ENCODE peak calls at places on chromosomes 7 and 10, in five cellular contexts. X is activated T-helper 1 cell treated with anti-CD3 and anti-CD28 coated beads, Interleukin-12 subunit alpha, Interleukin-12 subunit beta, Interleukin-2, Interleukin-4 antibody, amounts not matched to agents 30 ng/mL and 10 ng/mL and 1 ng/mL, durations not matched to agents 14 hours and 24 hours and 36 hours; P is cardiac muscle cell; Z is stimulated activated CD8-positive, alpha-beta memory T cell treated with anti-CD3 and anti-CD28 coated beads, Interleukin-15, amount 100 ng/mL, for 4 hours; E is IMR-90. M is an unnamed sample.

GRCh38 chr10:72175166-72175565 is 40.6 kb upstream of the ANAPC16 start:
- DNase-seq in E (peak; percentile 61), P (peak; percentile 30), Z (no peak), X (no peak), M (no peak)

GRCh38 chr10:43689955-43690771 is 41.5 kb upstream of the ZNF32 start:
- DNase-seq in Z (peak; percentile 61), P (peak; percentile 92), X (peak; percentile 79), E (peak; percentile 72), M (peak; percentile 29)

GRCh38 chr10:73590881-73591577 is at the start of gene USP54:
- DNase-seq in E (peak; percentile 52), X (peak; percentile 18), P (peak; percentile 82), Z (no peak), M (no peak)

GRCh38 chr7:915291-916218 is 38.9 kb downstream of the ADAP1 start:
- DNase-seq in P (no peak), Z (no peak), E (no peak), X (no peak), M (no peak)

GRCh38 chr10:32151876-32152275 is 95.7 kb upstream of the KIF5B start:
- DNase-seq in X (no peak), E (peak; percentile 29), P (no peak), Z (no peak), M (no peak)

GRCh38 chr7:84536256-84536870 is 341.8 kb upstream of the SEMA3A start:
- DNase-seq in Z (no peak), P (peak; percentile 9), E (no peak), X (no peak), M (no peak)

GRCh38 chr7:8418627-8419245 is 14.7 kb upstream of the NXPH1 start:
- DNase-seq in P (peak; percentile 73), Z (no peak), E (peak; percentile 40), X (no peak), M (peak; percentile 8)

GRCh38 chr7:129423700-129424410 is 10.4 kb upstream of the STRIP2 start:
- DNase-seq in Z (no peak), X (no peak), P (peak; percentile 47), E (peak; percentile 25), M (no peak)

GRCh38 chr7:110051386-110051785 is 1039.5 kb upstream of the LRRN3 start:
- DNase-seq in Z (no peak), E (no peak), X (no peak), P (no peak), M (no peak)

GRCh38 chr10:131439705-131440104 is 128.2 kb upstream of the TCERG1L start:
- DNase-seq in X (no peak), Z (no peak), P (no peak), E (no peak), M (no peak)

GRCh38 chr10:59175538-59176240 is 754 bp upstream of the PHYHIPL start:
- DNase-seq in Z (no peak), X (no peak), P (no peak), E (no peak), M (no peak)

GRCh38 chr7:76260171-76260703 is 42.2 kb upstream of the HSPB1 start:
- DNase-seq in E (no peak), X (no peak), Z (no peak), P (peak; percentile 24), M (no peak)

GRCh38 chr7:36894190-36894589 is 169.9 kb upstream of the AOAH start:
- DNase-seq in P (no peak), E (no peak), X (no peak), Z (no peak), M (no peak)

GRCh38 chr7:926061-927030 is 28.1 kb downstream of the ADAP1 start:
- DNase-seq in P (no peak), E (no peak), Z (no peak), X (no peak), M (no peak)

GRCh38 chr10:34109952-34110702 is 705.0 kb downstream of the PARD3 start:
- DNase-seq in E (peak; percentile 95), X (no peak), Z (no peak), P (peak; percentile 27), M (no peak)

GRCh38 chr10:90407116-90407515 is 450.7 kb downstream of the HTR7 start:
- DNase-seq in Z (no peak), X (no peak), E (peak; percentile 76), P (peak; percentile 15), M (no peak)

GRCh38 chr10:104492349-104492940 is 138.8 kb downstream of the CFAP58 start:
- DNase-seq in P (no peak), E (no peak), X (no peak), Z (no peak), M (no peak)

GRCh38 chr7:118080947-118081346 is 103.0 kb upstream of the LSM8 start:
- DNase-seq in Z (no peak), P (peak; percentile 20), X (peak; percentile 31), E (peak; percentile 81), M (no peak)

GRCh38 chr7:125355899-125356298 is 426.3 kb upstream of the POT1 start:
- DNase-seq in P (peak; percentile 1), Z (no peak), E (no peak), X (no peak), M (peak; percentile 30)

GRCh38 chr10:4283841-4284610 is 499.0 kb upstream of the KLF6 start:
- DNase-seq in E (peak; percentile 82), X (no peak), P (peak; percentile 56), Z (no peak), M (no peak)

GRCh38 chr7:69457912-69458491 is 140.3 kb upstream of the AUTS2 start:
- DNase-seq in Z (no peak), X (no peak), P (peak; percentile 47), E (no peak), M (no peak)

GRCh38 chr10:60526024-60526585 is 136.4 kb upstream of the ANK3 start:
- DNase-seq in P (no peak), Z (no peak), X (no peak), E (no peak), M (no peak)

GRCh38 chr10:28937959-28938358 is 260.6 kb downstream of the BAMBI start:
- DNase-seq in P (no peak), X (no peak), E (no peak), Z (no peak), M (no peak)

GRCh38 chr7:137395425-137395824 is 51.9 kb upstream of the PTN start:
- DNase-seq in E (no peak), P (no peak), X (no peak), Z (no peak), M (no peak)

GRCh38 chr7:26653430-26653911 is 210.9 kb downstream of the SKAP2 start:
- DNase-seq in Z (no peak), E (no peak), X (no peak), P (peak; percentile 8), M (peak; percentile 47)

GRCh38 chr7:372939-373791 is 83.2 kb downstream of the FOXL3 start:
- DNase-seq in P (no peak), E (no peak), Z (no peak), X (no peak), M (no peak)

GRCh38 chr10:121155742-121156141 is 304.6 kb downstream of the WDR11 start:
- DNase-seq in X (no peak), E (no peak), Z (no peak), P (peak; percentile 34), M (no peak)

GRCh38 chr7:1536768-1537630 is 6.5 kb downstream of the MAFK start:
- DNase-seq in Z (no peak), E (peak; percentile 99), X (no peak), P (peak; percentile 99), M (peak; percentile 96)

GRCh38 chr10:30781571-30782542 is 152.3 kb upstream of the LYZL2 start:
- DNase-seq in P (no peak), X (no peak), E (no peak), Z (no peak), M (no peak)

GRCh38 chr7:147586110-147586509 is 1004.5 kb upstream of the C7orf33 start:
- DNase-seq in P (no peak), E (no peak), Z (no peak), X (no peak), M (no peak)

GRCh38 chr10:95290801-95291633 is at the start of gene PDLIM1:
- DNase-seq in X (peak; percentile 51), P (peak; percentile 79), E (peak; percentile 45), Z (peak; percentile 10), M (no peak)

M was measured in pulmonary artery endothelial cell.